ENCODE peak calls at places on chromosomes 11 and 22, in four cellular contexts. C is K562, D is A549, T is HepG2. G is an unnamed sample.

GRCh38 chr22:33971561-33971961 is 51.3 kb upstream of the LARGE1 start:
- DNase-seq in T (peak), C (no peak), D (no peak), G (no peak)

GRCh38 chr11:34065505-34066203 is 14.1 kb downstream of the CAPRIN1 start:
- DNase-seq in T (no peak), C (no peak), D (no peak), G (no peak)

GRCh38 chr11:26276798-26277424 is 55.0 kb upstream of the ANO3 start:
- DNase-seq in D (peak), T (peak), C (peak), G (no peak)

GRCh38 chr11:14809466-14809865 is 82.6 kb downstream of the CYP2R1 start:
- DNase-seq in D (no peak), C (peak), T (no peak), G (no peak)

GRCh38 chr11:61905801-61906521 is 11.4 kb downstream of the RAB3IL1 start:
- DNase-seq in T (no peak), D (no peak), C (no peak), G (no peak)

GRCh38 chr11:132650969-132651720 is 881.2 kb downstream of the OPCML start:
- DNase-seq in D (no peak), T (no peak), C (no peak), G (no peak)

GRCh38 chr22:40401981-40402406 is 31.6 kb downstream of the SGSM3 start:
- DNase-seq in T (no peak), D (no peak), C (no peak), G (no peak)

GRCh38 chr11:20110908-20111669 is 49.2 kb downstream of the DBX1 start:
- DNase-seq in C (peak), T (peak), D (peak), G (peak)

GRCh38 chr22:24302591-24302990 is 32.0 kb downstream of the SPECC1L start:
- DNase-seq in C (no peak), D (no peak), T (peak), G (no peak)

GRCh38 chr11:13329670-13330401 is 52.2 kb downstream of the BMAL1 start:
- DNase-seq in C (no peak), D (no peak), T (no peak), G (no peak)

GRCh38 chr11:46200537-46201281 is 76.8 kb upstream of the CREB3L1 start:
- DNase-seq in C (no peak), D (no peak), T (no peak), G (no peak)

GRCh38 chr11:11020747-11021149 is 162.9 kb upstream of the ZBED5 start:
- DNase-seq in C (peak), D (peak), T (no peak), G (no peak)

GRCh38 chr11:11027271-11027670 is 169.4 kb upstream of the ZBED5 start:
- DNase-seq in C (no peak), D (peak), T (no peak), G (no peak)

GRCh38 chr11:11020219-11020726 is 162.4 kb upstream of the ZBED5 start:
- DNase-seq in T (no peak), C (no peak), D (no peak), G (no peak)

GRCh38 chr11:11025087-11025486 is 167.2 kb upstream of the ZBED5 start:
- DNase-seq in D (peak), T (no peak), C (no peak), G (no peak)

DNA sequence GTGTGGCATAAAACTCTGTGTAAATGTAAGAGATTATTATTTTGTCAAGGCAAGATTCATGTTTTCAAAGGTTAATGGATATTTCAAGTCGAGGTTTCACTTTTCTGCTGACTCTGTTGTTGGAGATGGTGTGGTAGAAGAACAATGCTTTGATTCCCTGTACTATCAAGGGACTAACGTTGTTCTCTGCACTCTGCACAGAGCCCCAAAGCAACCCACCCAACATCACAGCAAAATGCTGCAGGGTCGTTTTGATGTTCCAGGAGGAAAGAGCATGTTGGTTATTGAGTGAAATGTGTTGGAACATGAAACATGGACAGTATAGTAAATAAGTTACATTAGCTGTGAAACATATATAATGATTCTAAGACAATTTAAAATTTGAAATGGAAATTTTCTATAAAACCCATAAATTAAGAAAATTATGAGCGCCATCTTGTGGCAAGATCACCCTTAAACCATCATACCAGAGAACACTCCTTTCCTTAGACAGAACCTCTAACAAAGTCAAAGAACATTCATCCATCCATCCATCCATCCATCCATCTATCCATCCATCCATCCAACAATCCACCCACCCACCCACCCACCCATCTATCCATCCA is 164.4 kb upstream of the ZBED5 start:
- DNase-seq in T (no peak), D (peak), C (peak), G (no peak)
- TF ChIP-seq BHLHE40 in T (no peak), D (no peak), C (no peak), G (no peak)

DNA sequence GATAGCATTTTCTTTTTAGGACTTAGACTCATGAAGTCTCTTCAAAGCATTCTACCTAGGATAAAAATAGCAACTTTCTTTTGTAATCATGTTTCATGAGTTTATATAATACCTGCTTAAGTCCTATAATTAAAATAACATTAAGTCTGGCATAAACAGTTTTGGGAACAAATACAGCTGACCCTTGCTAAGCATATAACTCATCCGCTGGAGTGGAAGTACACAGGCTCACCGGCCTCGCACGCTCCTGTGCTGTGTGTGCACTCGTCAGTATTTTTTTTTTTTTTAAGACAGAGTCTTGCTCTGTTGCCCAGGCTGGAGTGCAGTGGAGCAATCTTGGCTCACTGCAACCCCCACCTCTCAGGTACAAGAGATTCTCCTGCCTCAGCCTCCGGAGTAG is 221.8 kb downstream of the ADAMTS15 start:
- DNase-seq in C (no peak), D (no peak), T (no peak), G (no peak)
- H3K27ac ChIP-seq in C (no peak), D (no peak), T (no peak), G (no peak)

GRCh38 chr11:29019960-29020683 is 911.9 kb downstream of the METTL15 start:
- DNase-seq in C (no peak), T (no peak), D (peak), G (no peak)
- TF ChIP-seq MAX in C (no peak), T (no peak), D (no peak), G (no peak)

DNA sequence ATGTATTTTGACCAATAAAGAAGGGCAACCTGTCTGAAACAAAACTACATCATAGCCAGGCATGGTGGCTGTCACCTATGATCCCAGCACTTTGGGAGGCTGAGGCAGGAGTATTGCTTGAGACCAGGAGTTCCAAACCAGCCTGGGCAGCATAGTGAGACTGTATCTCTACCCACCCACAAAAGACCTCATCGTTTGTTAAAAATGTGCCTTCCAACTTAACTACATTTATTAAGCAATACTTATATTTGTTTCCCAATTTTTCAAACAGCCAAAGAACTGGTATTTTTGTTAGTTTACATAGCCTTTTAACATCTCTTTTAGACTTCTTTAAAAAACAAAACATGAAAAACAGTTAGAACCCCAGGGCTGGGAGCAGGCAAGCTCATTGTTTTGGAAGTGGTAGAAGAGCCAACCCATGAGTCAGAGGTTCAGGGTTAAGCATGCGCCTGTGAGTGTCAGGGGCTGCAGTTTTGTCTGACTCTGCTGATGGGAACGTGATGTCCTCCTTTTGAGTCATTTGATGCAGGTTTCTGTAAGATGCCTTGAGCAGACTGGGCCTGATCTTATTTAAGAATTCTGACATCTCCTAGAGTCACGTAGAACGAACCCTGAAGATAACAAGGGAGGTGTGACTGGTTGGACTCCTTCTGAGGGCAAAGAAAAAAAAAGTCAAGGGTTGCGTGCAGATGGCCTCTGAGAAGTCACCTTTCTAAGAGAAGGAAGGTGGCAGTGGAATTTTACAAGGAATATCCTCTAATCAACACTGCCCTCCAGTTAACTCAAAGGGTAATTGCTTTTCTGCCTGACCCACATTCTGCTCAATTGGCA is 53.8 kb upstream of the CRTAM start:
- DNase-seq in T (no peak), C (no peak), D (no peak), G (no peak)
- TF ChIP-seq BHLHE40 in T (no peak), C (no peak), D (no peak), G (no peak)

DNA sequence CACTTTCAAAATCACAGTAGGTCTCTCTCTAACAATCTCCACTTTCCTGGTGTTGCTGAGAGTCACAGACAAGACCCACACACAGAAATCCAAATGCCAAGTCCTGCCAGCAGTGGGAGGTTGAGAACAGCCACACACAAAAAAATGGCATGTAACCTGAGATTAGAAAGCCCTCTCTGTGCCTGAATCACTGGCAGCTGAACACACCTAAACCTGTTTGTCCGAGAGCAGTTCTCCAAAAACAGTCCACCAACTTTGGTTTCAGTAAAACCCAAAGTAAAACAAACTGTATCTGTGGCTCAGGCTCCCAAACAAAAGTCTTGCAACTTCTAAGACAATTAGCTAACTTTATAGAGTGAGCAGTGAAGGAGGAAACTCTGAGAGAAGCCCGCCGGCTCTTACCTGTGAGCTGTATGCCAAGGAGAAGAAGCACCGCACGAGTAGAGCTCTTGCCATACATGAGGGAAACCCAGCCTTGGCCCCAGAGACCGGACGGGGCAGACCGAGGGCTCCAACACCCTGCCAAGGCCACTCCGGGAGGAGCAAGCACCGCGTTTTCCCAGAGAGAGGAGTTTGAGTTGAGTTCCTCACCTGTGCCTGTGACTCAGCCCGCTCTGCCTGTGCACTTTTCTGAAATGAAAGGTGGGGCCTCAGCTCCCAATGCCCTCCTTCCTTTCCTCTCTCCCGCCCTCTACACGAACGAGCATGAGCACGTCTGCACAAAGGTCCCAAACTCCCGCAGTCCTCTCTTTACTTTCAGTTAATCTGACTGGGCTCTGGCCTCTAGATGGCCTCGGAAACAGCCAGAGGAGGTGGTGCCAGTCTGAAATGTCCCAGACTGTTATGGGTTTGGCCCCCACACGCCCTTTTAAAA is at the start of gene MPZL2:
- DNase-seq in D (no peak), T (peak), C (no peak), G (no peak)
- H3K27ac ChIP-seq in D (no peak), T (peak), C (no peak), G (no peak)

DNA sequence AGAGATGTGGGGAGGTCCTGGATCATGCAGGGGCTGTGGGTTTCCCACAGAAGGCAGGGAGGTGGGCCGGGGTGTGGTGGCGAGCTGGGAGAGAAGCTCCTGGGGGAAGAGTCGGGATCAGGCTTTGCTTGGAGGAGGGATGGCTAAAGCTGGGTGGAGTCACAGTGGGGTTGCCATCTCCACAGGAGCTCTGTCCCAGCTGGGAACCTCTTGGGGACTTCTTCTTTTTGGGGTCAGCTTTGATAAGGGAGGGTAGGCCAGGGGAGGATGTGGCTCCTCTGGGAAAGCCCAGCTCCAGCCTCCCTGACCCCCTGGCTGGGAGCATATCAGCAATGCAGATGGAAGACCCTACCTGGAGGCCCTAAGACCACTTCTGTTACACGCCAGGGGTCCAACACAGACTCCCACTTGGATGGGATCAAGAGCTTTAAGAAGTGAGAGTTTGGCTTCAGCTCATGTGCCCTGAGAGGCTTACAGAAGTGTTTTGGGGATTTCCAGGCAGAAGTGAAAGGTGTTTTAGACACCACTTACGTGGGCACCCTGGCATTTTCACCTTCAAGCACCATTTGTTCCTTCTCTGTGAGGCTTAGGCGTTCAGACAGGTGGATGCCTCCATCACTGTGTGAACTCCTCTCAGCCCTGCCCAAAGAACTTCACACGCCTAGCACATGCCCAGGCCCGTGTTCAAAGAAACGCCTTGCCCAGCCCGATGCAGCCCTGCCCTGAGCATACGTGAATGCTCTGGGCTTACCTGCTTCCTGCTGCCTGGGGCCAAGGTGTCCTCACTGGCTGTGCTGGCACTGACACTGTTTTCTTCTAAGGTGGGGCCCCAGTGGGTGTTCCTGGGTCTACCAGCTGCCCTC is 33.7 kb downstream of the AMPD3 start:
- DNase-seq in T (no peak), D (no peak), C (no peak), G (peak)
- TF ChIP-seq MAX in T (no peak), D (no peak), C (no peak), G (no peak)

GRCh38 chr22:25795437-25795836 is 53.4 kb downstream of the MYO18B start:
- DNase-seq in C (no peak), T (no peak), D (no peak), G (no peak)

GRCh38 chr22:25804676-25805075 is 62.7 kb downstream of the MYO18B start:
- DNase-seq in T (no peak), C (no peak), D (no peak), G (no peak)

GRCh38 chr22:25806579-25806978 is 64.6 kb downstream of the MYO18B start:
- DNase-seq in T (no peak), C (no peak), D (no peak), G (no peak)

GRCh38 chr22:25797891-25798290 is 55.9 kb downstream of the MYO18B start:
- DNase-seq in C (no peak), T (no peak), D (no peak), G (no peak)

DNA sequence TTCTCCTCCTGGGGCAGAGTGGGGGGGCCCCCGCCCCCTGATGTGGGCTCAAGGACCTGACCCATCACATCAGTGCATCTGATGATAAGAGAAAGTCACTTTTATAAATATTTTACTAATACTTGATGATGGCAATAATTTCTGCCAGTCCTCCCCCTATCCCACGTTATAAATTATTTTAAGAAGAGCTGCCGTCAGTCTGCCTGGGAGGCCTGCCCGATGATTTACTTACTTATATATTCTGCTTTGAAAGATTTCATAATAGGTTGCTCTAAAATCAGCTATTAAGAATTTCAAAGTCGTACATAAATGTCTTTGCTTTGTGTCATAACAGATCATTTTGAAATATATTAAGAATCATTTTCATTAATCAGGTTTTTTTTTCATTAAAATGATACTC is 58.8 kb downstream of the MYO18B start:
- DNase-seq in D (no peak), C (no peak), T (no peak), G (no peak)
- TF ChIP-seq BHLHE40 in D (no peak), C (no peak), T (no peak), G (no peak)

GRCh38 chr22:44755000-44755399 is 2.6 kb downstream of the ARHGAP8 start:
- DNase-seq in D (no peak), T (no peak), C (no peak), G (no peak)
- H3K27ac ChIP-seq in D (no peak), T (no peak), C (no peak), G (no peak)